ENCODE peak calls at places on chromosomes 1 and 21, in nine cellular contexts. O is CD8-positive, alpha-beta memory T cell; H is astrocyte of the spinal cord; Y is IMR-90; I is retinal pigment epithelial cell; Z is pancreas; L is choroid plexus epithelial cell; W is left lung; B is Karpas-422. C is an unnamed sample.
A peak's percentile ranks its signal among the peaks of the same experiment; 100 is the strongest.

GRCh38 chr1:23908453-23909341 is 4.5 kb downstream of the CNR2 start:
- DNase-seq in O (peak; percentile 48), H (no peak), Y (no peak), I (no peak), Z (no peak), L (no peak), W (no peak), B (peak; percentile 97), C (no peak)

GRCh38 chr1:62989497-62989896 is 205.6 kb downstream of the ATG4C start:
- DNase-seq in O (no peak), H (no peak), Y (no peak), I (no peak), Z (no peak), L (peak; percentile 3), W (no peak), B (no peak), C (no peak)

GRCh38 chr1:232435746-232436145 is 194.2 kb downstream of the SIPA1L2 start:
- DNase-seq in O (no peak), H (peak; percentile 54), Y (peak; percentile 70), I (peak; percentile 22), Z (no peak), L (peak; percentile 86), W (no peak), B (no peak), C (peak; percentile 33)

GRCh38 chr1:17039522-17039921 is 14.3 kb downstream of the SDHB start:
- DNase-seq in O (no peak), H (no peak), Y (no peak), I (no peak), Z (no peak), L (no peak), W (no peak), B (no peak), C (no peak)

GRCh38 chr1:199522936-199523335 is 504.6 kb upstream of the NR5A2 start:
- DNase-seq in O (no peak), H (peak; percentile 6), Y (peak; percentile 20), I (no peak), Z (no peak), L (peak; percentile 58), W (no peak), B (no peak), C (no peak)

GRCh38 chr21:29827236-29827635 is 112.6 kb downstream of the GRIK1 start:
- DNase-seq in O (no peak), H (no peak), Y (no peak), I (no peak), Z (no peak), L (peak; percentile 45), W (no peak), B (no peak), C (no peak)

GRCh38 chr1:55524013-55524412 is 308.8 kb upstream of the USP24 start:
- DNase-seq in O (no peak), H (no peak), Y (no peak), I (no peak), Z (peak; percentile 57), L (no peak), W (no peak), B (no peak), C (no peak)

GRCh38 chr1:237032029-237032428 is 10.0 kb upstream of the RYR2 start:
- DNase-seq in O (no peak), H (peak; percentile 48), Y (no peak), I (no peak), Z (no peak), L (peak; percentile 67), W (no peak), B (peak; percentile 66), C (no peak)

GRCh38 chr1:44603718-44604117 is 70.6 kb downstream of the TMEM53 start:
- DNase-seq in O (no peak), H (no peak), Y (no peak), I (no peak), Z (peak; percentile 85), L (no peak), W (no peak), B (no peak), C (no peak)

GRCh38 chr1:240743696-240744095 is 131.7 kb upstream of the GREM2 start:
- DNase-seq in O (no peak), H (no peak), Y (no peak), I (no peak), Z (no peak), L (no peak), W (no peak), B (no peak), C (no peak)

GRCh38 chr21:25343774-25344545 is 263.3 kb downstream of the MRPL39 start:
- DNase-seq in O (no peak), H (no peak), Y (no peak), I (no peak), Z (no peak), L (no peak), W (no peak), B (no peak), C (no peak)

DNA sequence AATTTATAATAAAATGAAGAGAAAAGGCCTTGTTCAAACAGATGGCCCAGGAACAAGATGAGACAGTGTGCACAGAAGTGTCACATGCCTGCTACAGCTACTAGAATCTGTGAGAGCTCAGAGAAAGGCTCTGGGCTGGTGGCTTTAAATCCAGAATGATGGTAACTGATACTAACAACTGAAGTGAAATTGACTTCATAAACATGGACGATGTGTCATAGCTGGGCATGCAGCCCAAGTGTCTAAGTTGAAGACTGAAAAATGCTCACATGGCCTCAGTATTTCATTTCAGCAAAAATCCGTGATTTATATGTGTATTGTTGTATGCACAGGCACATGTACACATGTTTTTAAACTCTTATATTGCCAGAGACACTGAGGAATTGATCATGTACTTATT is 208.3 kb upstream of the RUNX1 start:
- DNase-seq in O (no peak), H (peak; percentile 94), Y (peak; percentile 96), I (peak; percentile 99), Z (peak; percentile 67), L (peak; percentile 98), W (peak; percentile 53), B (no peak), C (peak; percentile 93)
- H3K4me3 ChIP-seq in O (no peak overlapping the region), H (no peak overlapping the region), Y (no peak overlapping the region), I (no peak overlapping the region), Z (no peak overlapping the region), L (no peak overlapping the region), W (no peak overlapping the region), B (no peak overlapping the region), C (no peak overlapping the region)

GRCh38 chr21:46028547-46029200 is 47.1 kb downstream of the COL6A1 start:
- DNase-seq in O (no peak), H (no peak), Y (peak; percentile 84), I (no peak), Z (no peak), L (peak; percentile 42), W (no peak), B (no peak), C (no peak)
- H3K4me3 ChIP-seq in O (no peak overlapping the region), H (no peak overlapping the region), Y (no peak overlapping the region), I (no peak overlapping the region), Z (no peak overlapping the region), L (no peak overlapping the region), W (no peak overlapping the region), B (no peak overlapping the region), C (no peak overlapping the region)

DNA sequence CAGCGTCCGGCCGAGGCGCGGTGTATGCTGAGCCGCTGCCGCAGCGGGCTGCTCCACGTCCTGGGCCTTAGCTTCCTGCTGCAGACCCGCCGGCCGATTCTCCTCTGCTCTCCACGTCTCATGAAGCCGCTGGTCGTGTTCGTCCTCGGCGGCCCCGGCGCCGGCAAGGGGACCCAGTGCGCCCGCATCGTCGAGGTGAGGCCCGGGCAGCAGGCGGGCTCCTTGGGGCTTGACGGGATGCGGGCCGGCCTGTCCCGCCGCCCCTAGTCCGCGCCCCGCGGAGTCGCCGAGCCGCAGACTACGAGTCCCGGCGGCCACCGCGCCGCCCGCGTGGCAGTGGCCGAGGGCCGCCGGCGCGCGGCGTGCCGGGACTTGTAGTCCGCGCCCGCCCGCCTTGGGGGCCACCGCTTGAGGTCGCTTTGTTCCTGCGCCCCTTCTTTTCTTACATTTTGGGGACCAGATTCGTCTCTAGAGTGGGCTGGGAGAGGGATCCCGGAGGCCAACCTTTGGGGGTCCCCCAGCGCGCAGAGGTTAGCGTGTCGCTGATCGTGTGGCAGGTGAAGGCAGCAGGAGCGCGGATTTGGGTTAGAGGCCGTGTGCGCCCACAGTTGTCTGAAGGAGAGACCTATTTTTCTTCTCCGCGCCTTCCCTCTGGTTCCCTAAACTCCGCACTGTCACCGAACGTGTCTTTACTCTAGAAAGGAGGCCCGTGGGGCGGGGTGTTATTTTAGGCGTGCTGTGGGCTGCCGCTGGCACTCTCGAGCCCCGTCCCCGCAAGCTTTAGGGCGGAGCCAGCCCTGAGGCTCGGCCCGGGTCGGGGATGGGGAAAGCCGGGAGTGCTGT is 553 bp downstream of the CMPK1 start:
- DNase-seq in O (peak; percentile 78), H (peak; percentile 75), Y (peak; percentile 74), I (peak; percentile 24), Z (peak; percentile 81), L (peak; percentile 77), W (peak; percentile 86), B (peak; percentile 92), C (no peak)
- H3K4me3 ChIP-seq in O (peak overlapping the region; percentile 98), H (peak overlapping the region; percentile 94), Y (peak overlapping the region; percentile 86), I (peak overlapping the region; percentile 93), Z (peak overlapping the region; percentile 71), L (peak overlapping the region; percentile 95), W (peak overlapping the region; percentile 77), B (peak overlapping the region; percentile 99), C (peak overlapping the region; percentile 86)

DNA sequence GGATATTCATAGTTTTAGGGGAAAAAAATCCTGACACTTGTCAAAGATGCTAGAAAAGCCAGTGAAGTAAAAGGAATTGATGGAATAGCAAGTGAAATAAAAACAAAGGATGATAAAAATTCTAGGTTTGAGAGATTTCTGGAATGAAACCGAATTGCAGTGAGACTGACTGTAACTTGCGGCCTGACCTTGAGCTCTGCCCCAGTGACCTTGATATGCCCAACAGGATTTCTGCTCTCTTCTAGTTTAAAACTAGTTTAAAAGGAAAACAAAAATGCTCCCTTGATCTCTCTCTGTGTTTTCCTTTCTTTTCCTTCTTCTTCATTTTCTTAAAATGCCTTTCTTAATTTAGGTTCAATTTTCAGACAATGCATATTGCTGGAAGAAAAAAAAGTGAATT is 54.9 kb upstream of the IFI44L start:
- DNase-seq in O (no peak), H (no peak), Y (no peak), I (no peak), Z (no peak), L (no peak), W (no peak), B (no peak), C (no peak)
- H3K4me3 ChIP-seq in O (no peak overlapping the region), H (no peak overlapping the region), Y (no peak overlapping the region), I (no peak overlapping the region), Z (no peak overlapping the region), L (no peak overlapping the region), W (no peak overlapping the region), B (no peak overlapping the region), C (no peak overlapping the region)

DNA sequence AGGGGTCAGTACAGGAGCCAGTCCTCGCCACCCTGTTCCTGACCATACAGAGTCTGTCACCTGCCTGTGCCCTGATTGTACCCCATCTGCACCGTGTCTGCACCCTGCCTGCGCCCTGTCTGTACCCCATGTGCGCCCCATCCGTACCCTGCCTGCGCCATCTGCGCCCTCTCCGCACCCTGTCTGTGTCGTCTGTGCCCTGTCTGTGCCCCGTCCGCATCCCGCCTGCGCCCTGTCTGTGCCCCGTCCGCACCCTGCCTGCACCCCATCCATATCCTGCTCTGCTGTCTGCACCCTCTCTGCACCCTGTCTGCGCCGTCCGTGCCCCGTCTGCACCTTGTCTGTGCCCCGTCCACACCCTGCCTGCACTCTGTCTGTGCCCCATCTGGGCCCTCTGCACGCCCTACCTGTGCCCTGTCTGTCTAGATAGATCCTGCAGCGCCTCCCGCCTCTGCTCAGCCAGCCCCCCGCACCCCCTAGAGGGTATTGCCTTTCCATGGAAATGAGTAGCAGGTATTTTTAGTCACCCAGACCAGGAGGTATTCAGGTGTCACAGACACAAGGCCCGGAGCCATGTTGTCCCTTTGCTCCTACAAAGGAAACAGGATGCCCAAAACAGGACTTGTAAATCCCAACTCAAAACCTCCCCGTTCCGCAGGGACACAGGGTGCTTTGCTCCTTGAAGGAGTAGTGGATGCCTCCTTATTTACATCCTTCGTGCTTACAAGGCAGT is 7.7 kb upstream of the NPHP4 start:
- DNase-seq in O (no peak), H (no peak), Y (no peak), I (no peak), Z (peak; percentile 17), L (no peak), W (peak; percentile 24), B (no peak), C (no peak)
- H3K4me3 ChIP-seq in O (no peak overlapping the region), H (no peak overlapping the region), Y (no peak overlapping the region), I (no peak overlapping the region), Z (no peak overlapping the region), L (no peak overlapping the region), W (no peak overlapping the region), B (no peak overlapping the region), C (no peak overlapping the region)